ENCODE peak calls at places on chromosomes 12 and 14, in five cellular contexts. R, M, V, A and S are unnamed samples.

GRCh38 chr14:54241517-54241916 is 155.3 kb upstream of the CDKN3 start:
- DNase-seq in R (no peak), M (no peak), V (no peak), A (no peak), S (no peak)

GRCh38 chr14:33509927-33510535 is 440.8 kb downstream of the EGLN3 start:
- DNase-seq in R (no peak), M (no peak), V (no peak), A (no peak), S (no peak)

GRCh38 chr12:111584959-111585358 is 14.2 kb downstream of the ATXN2 start:
- DNase-seq in R (no peak), M (no peak), V (no peak), A (no peak), S (no peak)

GRCh38 chr12:67698711-67699603 is 50.4 kb downstream of the DYRK2 start:
- DNase-seq in R (no peak), M (no peak), V (no peak), A (no peak), S (no peak)

GRCh38 chr12:59431266-59431665 is 164.6 kb upstream of the SLC16A7 start:
- DNase-seq in R (no peak), M (no peak), V (no peak), A (no peak), S (no peak)

GRCh38 chr12:82627799-82628198 is 58.9 kb upstream of the TMTC2 start:
- DNase-seq in R (no peak), M (no peak), V (no peak), A (no peak), S (no peak)

GRCh38 chr12:100789975-100790374 is 4.6 kb upstream of the ANO4 start:
- DNase-seq in R (no peak), M (no peak), V (no peak), A (no peak), S (no peak)

GRCh38 chr14:62234849-62235248 is 472.6 kb downstream of the SNAPC1 start:
- DNase-seq in R (no peak), M (no peak), V (no peak), A (no peak), S (no peak)

GRCh38 chr12:95321516-95322246 is 104.1 kb downstream of the VEZT start:
- DNase-seq in R (no peak), M (no peak), V (no peak), A (no peak), S (no peak)

GRCh38 chr12:32569256-32569655 is 109.8 kb upstream of the DNM1L start:
- DNase-seq in R (no peak), M (no peak), V (no peak), A (no peak), S (no peak)

GRCh38 chr14:68364823-68365222 is 428.0 kb downstream of the ZFP36L1 start:
- DNase-seq in R (no peak), M (no peak), V (no peak), A (no peak), S (no peak)

GRCh38 chr14:76761849-76762616 is 765 bp downstream of the VASH1 start:
- DNase-seq in R (no peak), M (peak), V (no peak), A (no peak), S (no peak)

GRCh38 chr14:57390806-57391562 is 598 bp downstream of the NAA30 start:
- DNase-seq in R (peak), M (peak), V (peak), A (no peak), S (peak)

GRCh38 chr12:52822771-52823510 is 9.0 kb upstream of the KRT4 start:
- DNase-seq in R (no peak), M (no peak), V (no peak), A (no peak), S (no peak)

GRCh38 chr12:46811185-46811584 is 14.6 kb downstream of the SLC38A4 start:
- DNase-seq in R (no peak), M (no peak), V (no peak), A (no peak), S (no peak)

GRCh38 chr12:104790296-104791125 is 167.6 kb downstream of the SLC41A2 start:
- DNase-seq in R (peak), M (no peak), V (peak), A (no peak), S (no peak)

GRCh38 chr14:23129759-23130316 is 10.8 kb upstream of the CEBPE start:
- DNase-seq in R (no peak), M (no peak), V (no peak), A (no peak), S (no peak)

GRCh38 chr12:57276935-57277563 is 26.1 kb upstream of the STAC3 start:
- DNase-seq in R (no peak), M (no peak), V (no peak), A (no peak), S (no peak)

GRCh38 chr14:89502966-89503365 is 85.9 kb upstream of the FOXN3 start:
- DNase-seq in R (no peak), M (no peak), V (no peak), A (no peak), S (no peak)

GRCh38 chr12:6462234-6462995 is 8.1 kb downstream of the VAMP1 start:
- DNase-seq in R (no peak), M (no peak), V (no peak), A (no peak), S (no peak)

GRCh38 chr12:109999983-110000505 is 814 bp downstream of the ANKRD13A start:
- DNase-seq in R (no peak), M (no peak), V (no peak), A (no peak), S (no peak)

GRCh38 chr14:93019970-93020369 is 95.8 kb downstream of the ITPK1 start:
- DNase-seq in R (no peak), M (peak), V (no peak), A (peak), S (peak)

GRCh38 chr12:102171951-102172350 is 25.7 kb downstream of the PMCH start:
- DNase-seq in R (no peak), M (no peak), V (no peak), A (no peak), S (no peak)

GRCh38 chr14:51004801-51005526 is 60.7 kb upstream of the PYGL start:
- DNase-seq in R (no peak), M (no peak), V (no peak), A (no peak), S (no peak)

GRCh38 chr12:44477331-44477980 is 398.7 kb downstream of the NELL2 start:
- DNase-seq in R (no peak), M (no peak), V (no peak), A (no peak), S (no peak)

GRCh38 chr12:5524116-5524768 is 92.3 kb downstream of the NTF3 start:
- DNase-seq in R (no peak), M (no peak), V (no peak), A (no peak), S (no peak)

GRCh38 chr12:122189626-122190475 is 6.9 kb downstream of the LRRC43 start:
- DNase-seq in R (no peak), M (no peak), V (no peak), A (no peak), S (no peak)

GRCh38 chr14:21734457-21735074 is 60.9 kb upstream of the OR4E1 start:
- DNase-seq in R (no peak), M (no peak), V (peak), A (no peak), S (no peak)